ENCODE peak calls at places on chromosomes 4 and X, in seven cellular contexts. H, N, R, X, Q, W and T are unnamed samples.

GRCh38 chr4:26321326-26322276 is 787 bp downstream of the RBPJ start:
- DNase-seq in H (no peak), N (no peak), R (peak; percentile 30), X (peak; percentile 58), Q (peak; percentile 25), W (peak; percentile 39), T (no peak)

GRCh38 chrX:37434362-37434761 is 85.2 kb downstream of the PRRG1 start:
- DNase-seq in H (no peak), N (no peak), R (no peak), X (peak; percentile 1), Q (no peak), W (no peak), T (no peak)

GRCh38 chrX:119870626-119871131 is 854 bp downstream of the RNF113A start:
- DNase-seq in H (no peak), N (no peak), R (peak; percentile 16), X (peak; percentile 14), Q (no peak), W (peak; percentile 40), T (no peak)

GRCh38 chr4:51858605-51859211 is 15.8 kb downstream of the DCUN1D4 start:
- DNase-seq in H (no peak), N (no peak), R (no peak), X (peak; percentile 78), Q (no peak), W (no peak), T (peak; percentile 29)

GRCh38 chr4:145936142-145937020 is 2.2 kb downstream of the ZNF827 start:
- DNase-seq in H (peak; percentile 65), N (peak; percentile 26), R (peak; percentile 89), X (peak; percentile 74), Q (peak; percentile 70), W (peak; percentile 73), T (peak; percentile 92)

GRCh38 chr4:1472148-1472797 is 66.0 kb upstream of the NKX1-1 start:
- DNase-seq in H (no peak), N (no peak), R (no peak), X (no peak), Q (no peak), W (no peak), T (no peak)

GRCh38 chr4:53905935-53906377 is 158.4 kb downstream of the CHIC2 start:
- DNase-seq in H (peak; percentile 70), N (no peak), R (peak; percentile 89), X (peak; percentile 84), Q (peak; percentile 33), W (peak; percentile 12), T (peak; percentile 91)

GRCh38 chrX:18707442-18708049 is at the start of gene PPEF1:
- DNase-seq in H (no peak), N (no peak), R (no peak), X (no peak), Q (no peak), W (no peak), T (no peak)

GRCh38 chr4:19832388-19832787 is 419.3 kb upstream of the SLIT2 start:
- DNase-seq in H (peak; percentile 14), N (no peak), R (no peak), X (peak; percentile 32), Q (no peak), W (no peak), T (no peak)